ENCODE peak calls at places on chromosome 12, in nine cellular contexts. K, U, M, T, X, G, C, Q and H are unnamed samples.

GRCh38 chr12:18430425-18431048 is 169.2 kb downstream of the PIK3C2G start:
- DNase-seq in U (no peak), X (peak; percentile 69), M (peak; percentile 50), G (peak; percentile 60), K (peak; percentile 56), Q (peak; percentile 62), C (peak; percentile 78), T (no peak), H (peak; percentile 69)

GRCh38 chr12:98894412-98895085 is 249.5 kb downstream of the APAF1 start:
- DNase-seq in K (no peak), T (no peak), M (peak; percentile 45), X (no peak), U (no peak), C (peak; percentile 74), Q (no peak), G (peak; percentile 49), H (no peak)

GRCh38 chr12:41959271-41959670 is 185.4 kb downstream of the GXYLT1 start:
- DNase-seq in T (no peak), X (no peak), G (no peak), K (no peak), U (no peak), Q (no peak), C (no peak), M (no peak), H (no peak)

GRCh38 chr12:123150273-123150803 is 552 bp downstream of the PITPNM2 start:
- DNase-seq in T (peak; percentile 88), K (no peak), M (peak; percentile 20), C (peak; percentile 55), U (no peak), X (peak; percentile 20), G (peak; percentile 32), Q (no peak), H (no peak)

GRCh38 chr12:85617307-85618091 is 218.7 kb downstream of the RASSF9 start:
- DNase-seq in C (no peak), X (no peak), K (no peak), G (no peak), Q (no peak), T (no peak), U (no peak), M (no peak), H (no peak)

GRCh38 chr12:12684375-12685106 is 11.4 kb downstream of the GPR19 start:
- DNase-seq in U (no peak), T (no peak), Q (peak; percentile 68), K (peak; percentile 79), M (peak; percentile 70), C (peak; percentile 99), X (peak; percentile 22), G (peak; percentile 83), H (peak; percentile 39)

GRCh38 chr12:63846249-63846967 is 1.9 kb downstream of the SRGAP1 start:
- DNase-seq in T (no peak), X (peak; percentile 40), U (no peak), G (no peak), C (no peak), K (no peak), Q (no peak), M (no peak), H (peak; percentile 43)

GRCh38 chr12:109579639-109580038 is 6.0 kb downstream of the MVK start:
- DNase-seq in T (no peak), G (no peak), M (no peak), Q (no peak), C (no peak), K (no peak), X (no peak), U (no peak), H (no peak)

GRCh38 chr12:26839551-26839950 is 6.6 kb upstream of the ITPR2 start:
- DNase-seq in K (no peak), C (no peak), U (no peak), M (no peak), Q (no peak), X (no peak), G (no peak), T (no peak), H (no peak)

GRCh38 chr12:62332598-62332997 is 72.4 kb downstream of the USP15 start:
- DNase-seq in K (no peak), M (no peak), X (peak; percentile 23), T (no peak), Q (no peak), U (no peak), C (no peak), G (no peak), H (no peak)

GRCh38 chr12:497501-498160 is 37.9 kb downstream of the B4GALNT3 start:
- DNase-seq in X (peak; percentile 77), T (peak; percentile 49), C (no peak), G (no peak), Q (peak; percentile 20), K (no peak), M (no peak), U (no peak), H (no peak)

GRCh38 chr12:65822732-65823480 is 1.4 kb upstream of the HMGA2 start:
- DNase-seq in C (peak; percentile 89), T (no peak), G (peak; percentile 79), U (no peak), Q (peak; percentile 87), M (peak; percentile 55), X (peak; percentile 82), K (peak; percentile 72), H (peak; percentile 74)

DNA sequence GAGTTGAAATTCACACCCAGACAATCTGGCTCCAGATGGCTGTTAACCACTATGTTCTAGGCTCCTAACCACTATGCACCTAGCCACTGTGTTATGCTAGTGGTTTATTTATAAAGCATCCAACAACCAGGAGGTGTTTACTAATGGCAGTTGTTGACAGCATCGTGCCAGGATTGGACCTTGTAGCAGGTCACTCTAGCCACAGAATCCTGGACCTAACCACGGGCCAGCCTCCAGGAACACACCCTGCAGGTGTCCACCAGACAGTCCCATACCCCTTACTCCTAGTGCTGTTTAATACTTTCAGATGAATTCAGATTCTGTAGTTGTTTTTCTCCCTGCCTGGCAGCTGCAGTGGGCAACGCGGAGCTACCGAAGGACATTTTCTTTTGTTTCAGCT is 109.4 kb upstream of the MYL2 start:
- DNase-seq in U (no peak), K (no peak), Q (no peak), G (no peak), X (no peak), C (peak; percentile 47), M (no peak), T (no peak), H (no peak)
- TF ChIP-seq CTCF in U (no peak), K (no peak), Q (no peak), G (no peak), X (no peak), C (no peak), M (no peak), T (no peak), H (no peak)

GRCh38 chr12:2800046-2800570 is 5.3 kb downstream of the FKBP4 start:
- DNase-seq in C (no peak), X (no peak), T (no peak), Q (no peak), M (no peak), U (no peak), G (no peak), K (no peak), H (no peak)

GRCh38 chr12:2795291-2796186 is 769 bp downstream of the FKBP4 start:
- DNase-seq in C (peak; percentile 79), K (peak; percentile 77), G (peak; percentile 66), T (peak; percentile 93), U (peak; percentile 60), X (peak; percentile 49), M (peak; percentile 55), Q (peak; percentile 81), H (peak; percentile 83)

GRCh38 chr12:2794736-2795289 is at the start of gene FKBP4:
- DNase-seq in C (peak; percentile 96), K (peak; percentile 88), G (peak; percentile 93), T (peak; percentile 98), X (peak; percentile 84), M (peak; percentile 64), Q (peak; percentile 91), U (peak; percentile 65), H (peak; percentile 89)

GRCh38 chr12:2796187-2796663 is 1.5 kb downstream of the FKBP4 start:
- DNase-seq in T (no peak), U (no peak), G (no peak), K (no peak), X (peak; percentile 20), M (no peak), C (peak; percentile 33), Q (no peak), H (no peak)

DNA sequence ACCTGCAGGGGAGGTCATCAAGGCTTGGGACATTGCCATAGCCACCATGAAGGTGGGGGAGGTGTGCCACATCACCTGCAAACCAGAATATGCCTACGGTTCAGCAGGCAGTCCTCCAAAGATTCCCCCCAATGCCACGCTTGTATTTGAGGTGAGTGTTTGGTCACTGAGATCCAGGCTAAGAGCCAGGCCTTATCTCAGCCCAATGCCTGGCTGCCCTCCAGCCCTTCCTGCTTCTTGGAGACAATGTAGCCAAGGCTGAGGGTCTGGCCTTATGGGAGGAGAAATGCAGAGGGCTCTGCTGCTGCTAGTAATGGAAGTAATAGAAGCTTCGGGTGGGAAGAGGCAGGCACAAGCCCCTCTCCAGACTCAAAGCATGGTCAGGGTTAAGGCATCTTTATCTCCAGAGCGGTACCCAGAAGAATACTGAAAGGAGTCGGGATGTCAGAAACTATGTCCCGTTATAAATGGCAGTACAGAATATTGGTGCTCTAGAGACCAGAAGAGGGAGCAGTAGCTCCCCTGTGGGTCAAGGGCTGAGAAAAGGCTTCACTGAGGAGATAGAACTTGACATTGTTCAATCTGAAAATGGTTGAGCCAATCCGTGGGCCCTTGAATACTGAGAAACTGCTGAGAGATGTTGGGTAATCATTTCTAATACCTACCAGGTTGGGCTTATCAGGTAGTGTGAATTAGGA is 3.1 kb downstream of the FKBP4 start:
- DNase-seq in Q (no peak), G (no peak), U (no peak), T (no peak), K (no peak), X (no peak), M (no peak), C (no peak), H (no peak)
- TF ChIP-seq CTCF in Q (peak; percentile 23), G (no peak), U (no peak), T (no peak), K (peak; percentile 13), X (no peak), M (peak; percentile 25), C (peak; percentile 21), H (no peak)

DNA sequence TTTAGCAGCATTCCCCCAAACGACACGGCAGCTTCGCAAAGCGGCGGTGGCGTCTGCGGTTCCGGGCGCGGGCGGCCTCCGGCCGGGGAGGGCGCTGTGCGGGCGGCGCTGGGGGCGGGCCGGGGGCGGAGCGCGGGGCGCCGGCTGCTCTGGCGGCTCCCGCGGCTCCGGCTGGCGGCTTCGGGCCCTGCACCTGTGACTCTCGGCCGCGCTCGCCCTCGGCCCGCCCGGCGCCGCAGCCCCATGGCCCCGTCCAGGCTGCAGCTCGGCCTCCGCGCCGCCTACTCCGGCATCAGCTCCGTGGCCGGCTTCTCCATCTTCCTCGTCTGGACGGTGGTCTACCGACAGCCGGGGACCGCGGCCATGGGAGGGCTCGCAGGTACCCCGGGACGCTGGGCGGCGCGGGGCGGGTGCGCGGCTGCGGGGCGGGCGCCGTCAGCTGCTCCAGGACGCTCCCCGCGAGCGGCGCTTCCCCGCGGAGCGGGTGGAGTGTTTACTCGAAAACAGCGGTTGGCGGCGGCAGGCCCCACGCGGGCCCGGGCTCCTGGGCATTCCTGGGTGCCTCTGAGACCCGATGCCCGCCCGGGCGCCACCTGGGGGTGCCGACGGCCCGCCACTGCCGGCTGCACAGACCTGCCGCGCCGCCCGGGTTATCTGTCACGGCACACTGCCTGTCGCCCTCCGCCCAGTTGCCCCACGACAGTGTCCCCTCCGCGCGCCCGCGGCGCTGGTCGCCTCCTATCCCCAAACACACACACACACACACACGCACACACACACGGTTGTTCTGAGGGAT is at the start of gene SLC48A1:
- DNase-seq in Q (peak; percentile 80), M (peak; percentile 70), T (peak; percentile 94), G (peak; percentile 80), X (peak; percentile 76), K (peak; percentile 85), U (no peak), C (peak; percentile 86), H (peak; percentile 81)
- TF ChIP-seq CTCF in Q (peak; percentile 11), M (peak; percentile 45), T (no peak), G (no peak), X (no peak), K (no peak), U (no peak), C (peak; percentile 52), H (peak; percentile 9)

GRCh38 chr12:111297703-111298426 is 71.0 kb downstream of the PHETA1 start:
- DNase-seq in U (no peak), C (peak; percentile 72), X (no peak), Q (no peak), K (peak; percentile 36), G (peak; percentile 51), T (no peak), M (peak; percentile 12), H (no peak)
- TF ChIP-seq CTCF in U (no peak), C (no peak), X (no peak), Q (no peak), K (peak; percentile 23), G (no peak), T (no peak), M (no peak), H (no peak)